ENCODE peak calls at places on chromosomes 11 and 22, in four cellular contexts. M, S, H and N are unnamed samples.
A peak's percentile ranks its signal among the peaks of the same experiment; 100 is the strongest.

GRCh38 chr11:1152316-1153104 is 5.2 kb upstream of the MUC5AC start:
- DNase-seq in S (no peak), H (no peak), M (no peak), N (peak; percentile 38)

GRCh38 chr22:21632237-21632895 is at the start of gene CCDC116:
- DNase-seq in M (no peak), H (no peak), S (no peak), N (no peak)

GRCh38 chr11:24295360-24295759 is 201.5 kb upstream of the LUZP2 start:
- DNase-seq in M (no peak), S (no peak), H (no peak), N (no peak)

GRCh38 chr11:79720115-79720514 is 279.3 kb upstream of the TENM4 start:
- DNase-seq in M (no peak), S (no peak), H (no peak), N (no peak)

GRCh38 chr22:49948958-49949913 is 11.3 kb upstream of the PIM3 start:
- DNase-seq in M (no peak), H (no peak), S (no peak), N (peak; percentile 88)

GRCh38 chr11:19820100-19820499 is 107.5 kb downstream of the NAV2 start:
- DNase-seq in H (no peak), S (no peak), M (no peak), N (no peak)

GRCh38 chr11:31652528-31652927 is 143.0 kb downstream of the ELP4 start:
- DNase-seq in S (no peak), M (no peak), H (no peak), N (no peak)

GRCh38 chr22:22410121-22410520 is 98.4 kb downstream of the ZNF280B start:
- DNase-seq in M (no peak), H (no peak), S (peak; percentile 6), N (no peak)

GRCh38 chr22:26718905-26719304 is 61.5 kb downstream of the MIAT start:
- DNase-seq in M (no peak), H (no peak), S (no peak), N (no peak)

GRCh38 chr11:15493921-15494630 is 379.4 kb downstream of the INSC start:
- DNase-seq in M (no peak), S (no peak), H (no peak), N (peak; percentile 30)

GRCh38 chr22:37569921-37570660 is 9.8 kb downstream of the LGALS2 start:
- DNase-seq in S (no peak), M (peak; percentile 46), H (no peak), N (peak; percentile 94)

GRCh38 chr22:47200273-47201051 is 438.0 kb downstream of the TBC1D22A start:
- DNase-seq in S (no peak), M (peak; percentile 76), H (no peak), N (no peak)

GRCh38 chr11:46808804-46809431 is 37.2 kb downstream of the CKAP5 start:
- DNase-seq in M (no peak), S (no peak), H (no peak), N (no peak)

GRCh38 chr11:84673753-84674152 is 953.4 kb downstream of the DLG2 start:
- DNase-seq in S (no peak), M (no peak), H (no peak), N (no peak)

GRCh38 chr11:94767701-94768601 is at the start of gene AMOTL1:
- DNase-seq in H (peak; percentile 88), S (peak; percentile 90), M (peak; percentile 84), N (peak; percentile 89)
- TF ChIP-seq POLR2A in H (peak; percentile 62), S (peak; percentile 83), M (peak; percentile 45), N (peak; percentile 53)

GRCh38 chr11:65132988-65133700 is 1.2 kb downstream of the SYVN1 start:
- DNase-seq in H (peak; percentile 32), S (no peak), M (peak; percentile 47), N (peak; percentile 86)
- H3K4me3 ChIP-seq in H (peak overlapping the region; percentile 57), S (peak overlapping the region; percentile 84), M (peak overlapping the region; percentile 76), N (peak overlapping the region; percentile 92)

GRCh38 chr11:2212411-2213251 is 41.0 kb upstream of the TH start:
- DNase-seq in M (peak; percentile 9), S (no peak), H (peak; percentile 6), N (peak; percentile 28)
- H3K4me1 ChIP-seq in M (no peaks in the 10 kb centered on the region), S (no peaks in the 10 kb centered on the region), H (no peaks in the 10 kb centered on the region), N (no peaks in the 10 kb centered on the region)

GRCh38 chr22:42268852-42269406 is 1.5 kb downstream of the TCF20 start:
- DNase-seq in M (no peak), S (no peak), H (no peak), N (no peak)

GRCh38 chr22:42270512-42271190 is at the start of gene TCF20:
- DNase-seq in S (peak; percentile 50), H (peak; percentile 74), M (peak; percentile 84), N (peak; percentile 82)

GRCh38 chr22:42270178-42270511 is 308 bp downstream of the TCF20 start:
- DNase-seq in S (no peak), H (no peak), M (no peak), N (no peak)

GRCh38 chr22:42271191-42271813 is 849 bp upstream of the TCF20 start:
- DNase-seq in H (no peak), M (no peak), S (no peak), N (no peak)

DNA sequence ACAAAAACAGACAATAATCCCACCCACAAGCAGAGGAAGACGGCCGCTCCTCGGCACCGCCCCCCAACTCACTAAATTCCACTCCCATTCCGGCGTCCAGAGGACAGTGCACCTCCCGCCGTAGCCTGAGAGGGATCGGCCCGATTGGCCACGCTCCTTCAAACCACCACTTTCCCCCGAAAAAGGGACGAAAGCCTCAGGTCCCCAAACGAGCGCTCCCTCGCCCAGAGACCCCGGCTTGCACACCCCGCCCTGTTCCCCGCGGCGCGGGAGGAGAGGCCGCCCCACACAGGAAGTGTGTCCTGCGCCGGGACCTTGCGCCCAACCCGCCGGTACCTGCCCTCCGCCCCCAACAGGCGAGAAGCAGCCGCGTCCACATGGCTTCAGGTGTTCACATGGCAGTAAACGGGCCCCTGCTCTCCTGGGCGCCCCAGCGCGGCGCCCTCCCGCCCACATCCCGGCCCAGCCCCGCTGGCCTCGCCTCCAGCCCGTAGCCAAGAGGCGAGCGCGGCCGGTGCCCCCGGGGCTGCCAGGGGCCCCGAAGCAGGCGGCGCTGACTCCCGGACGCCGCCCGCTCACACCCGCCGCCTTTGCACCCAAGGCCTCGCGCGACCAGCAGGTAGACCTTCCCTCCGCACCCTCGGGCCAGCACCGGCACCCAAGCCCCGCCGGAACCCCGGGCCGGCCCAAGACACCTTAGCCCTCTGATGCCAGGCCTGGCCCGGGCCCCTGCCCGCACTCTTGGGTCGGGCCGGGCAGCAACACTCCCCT is 861 bp downstream of the TCF20 start:
- DNase-seq in S (peak; percentile 12), H (peak; percentile 40), M (peak; percentile 55), N (peak; percentile 87)
- TF ChIP-seq POLR2A in S (no peak), H (no peak), M (no peak), N (peak; percentile 49)

DNA sequence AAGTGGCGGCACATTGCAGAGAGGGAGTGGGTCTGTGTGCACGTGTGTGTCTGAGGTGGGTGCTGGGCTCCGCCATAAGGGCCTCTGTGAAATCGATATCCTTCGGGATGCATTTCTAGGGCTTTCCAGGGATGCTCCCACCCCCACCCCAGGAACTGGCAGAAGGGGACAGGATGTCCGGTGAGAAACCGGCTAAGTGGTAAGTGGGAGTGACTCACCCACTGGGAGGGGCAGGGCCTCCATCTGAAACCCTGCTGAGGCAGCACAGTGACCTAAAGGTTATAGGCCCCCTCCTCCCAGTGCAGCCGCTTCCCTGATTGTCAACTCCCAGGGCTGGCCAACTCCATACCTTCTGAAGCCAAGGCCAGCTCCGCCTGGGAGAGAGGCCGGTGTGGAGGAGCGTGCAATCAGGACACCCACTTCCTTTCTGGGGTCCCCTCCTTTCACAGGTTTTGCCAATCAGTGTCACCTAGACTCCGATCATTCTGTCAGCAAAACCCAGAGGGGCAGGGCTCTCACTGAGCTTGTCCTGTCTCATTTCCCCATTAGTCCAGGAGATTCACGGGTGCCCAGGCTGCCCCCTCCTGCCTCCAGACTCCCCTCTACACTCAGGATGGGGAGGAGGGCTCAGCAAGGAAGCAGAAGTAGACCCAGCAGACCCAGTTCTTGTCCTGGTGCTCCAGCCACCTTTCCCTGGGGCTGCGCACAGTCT is 44.5 kb downstream of the NECTIN1 start:
- DNase-seq in S (no peak), M (no peak), H (no peak), N (no peak)
- H3K4me3 ChIP-seq in S (no peak overlapping the region), M (no peak overlapping the region), H (no peak overlapping the region), N (no peak overlapping the region)

DNA sequence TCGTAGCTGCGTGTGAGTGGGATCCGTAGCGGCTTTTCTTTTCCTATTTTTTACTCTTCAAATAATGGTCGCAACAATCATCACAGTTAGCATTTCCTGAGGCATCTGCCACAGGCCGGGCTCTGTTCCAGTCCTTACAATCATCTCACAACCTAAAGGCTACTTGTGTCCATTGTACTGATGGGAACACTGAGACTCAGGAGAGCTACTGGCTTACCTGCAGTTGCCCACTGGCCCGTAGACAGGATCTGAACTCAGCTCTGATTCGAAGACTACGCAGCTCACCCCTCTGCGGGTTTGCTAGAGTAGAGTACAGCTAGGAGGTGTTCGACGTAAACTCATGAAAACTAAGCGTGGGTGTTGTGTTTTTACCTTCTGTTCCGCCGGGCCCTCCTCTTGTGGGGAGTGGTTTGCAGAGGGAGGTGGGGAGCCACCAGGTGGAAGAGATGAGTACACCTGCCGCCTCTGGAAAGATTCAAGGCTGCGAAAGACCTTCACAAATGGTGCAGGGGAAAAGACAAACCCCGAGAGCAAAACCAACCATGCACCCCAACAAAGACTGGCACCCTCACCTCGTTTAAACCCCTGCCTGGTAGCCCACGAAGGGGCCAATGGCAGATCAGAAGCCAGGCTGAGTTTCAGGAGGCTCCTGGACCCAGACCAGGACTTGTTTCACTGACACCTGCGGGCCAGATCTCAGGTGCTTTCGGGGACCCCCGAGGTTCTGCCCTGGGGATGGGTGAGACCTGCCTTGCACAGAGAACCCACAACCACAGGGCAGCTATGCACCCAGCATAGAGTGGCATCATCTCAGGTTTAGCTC is 18.3 kb upstream of the RFPL3 start:
- DNase-seq in H (no peak), M (no peak), S (no peak), N (no peak)
- H3K4me1 ChIP-seq in H (no peaks in the 10 kb centered on the region), M (no peaks in the 10 kb centered on the region), S (no peaks in the 10 kb centered on the region), N (no peaks in the 10 kb centered on the region)

GRCh38 chr11:66545701-66546367 is at the start of gene ZDHHC24:
- DNase-seq in H (peak; percentile 98), M (peak; percentile 98), S (peak; percentile 96), N (peak; percentile 98)
- TF ChIP-seq POLR2A in H (peak; percentile 36), M (no peak), S (peak; percentile 75), N (peak; percentile 85)

DNA sequence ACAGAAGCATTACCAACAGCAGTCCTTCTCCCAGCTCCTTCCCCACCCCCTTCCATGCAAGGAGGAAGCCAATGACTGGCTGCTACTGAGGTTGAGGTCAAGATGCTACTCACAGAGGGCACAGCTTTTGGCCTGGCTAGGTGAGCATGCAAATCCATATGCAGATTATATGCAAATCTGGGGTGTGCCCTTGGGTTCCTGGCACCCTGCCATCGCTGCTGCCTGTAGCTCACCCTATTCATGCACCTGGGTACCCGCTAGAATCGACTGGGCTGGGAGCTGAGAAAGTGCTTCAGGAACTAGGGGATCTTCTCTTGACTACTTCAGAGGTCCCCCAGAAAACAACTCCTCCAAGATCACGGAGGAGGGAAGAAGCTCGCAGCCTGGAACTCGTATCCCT is 4.0 kb downstream of the DSCAML1 start:
- DNase-seq in S (no peak), M (no peak), H (no peak), N (no peak)
- H3K4me3 ChIP-seq in S (no peak overlapping the region), M (no peak overlapping the region), H (no peak overlapping the region), N (no peak overlapping the region)

DNA sequence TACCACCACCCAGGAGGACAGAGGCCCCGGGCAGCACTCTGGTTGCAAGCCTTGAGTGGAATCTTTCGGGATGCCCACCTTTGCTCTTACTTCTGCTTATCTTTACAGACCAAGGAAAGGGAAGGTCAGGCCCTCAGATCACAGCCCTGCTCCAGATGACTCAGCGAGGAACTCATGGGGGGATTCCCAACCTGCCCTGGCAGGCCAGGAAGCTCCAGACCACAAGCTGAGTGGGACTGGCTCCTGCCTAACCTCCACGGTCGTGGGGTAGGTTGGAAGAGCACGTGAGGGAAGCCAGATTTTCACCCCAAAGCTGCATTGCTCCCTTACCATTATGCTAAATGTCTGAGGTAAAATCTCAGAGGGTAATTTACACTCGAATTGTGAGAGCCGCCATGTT is 11.8 kb downstream of the TBC1D10A start:
- DNase-seq in M (no peak), H (no peak), S (no peak), N (no peak)
- H3K4me1 ChIP-seq in M (peaks cover 53% of the 10 kb centered on the region), H (peaks cover 21% of the 10 kb centered on the region), S (peaks cover 38% of the 10 kb centered on the region), N (peaks cover 76% of the 10 kb centered on the region)

GRCh38 chr22:43183496-43184263 is 3.3 kb downstream of the TTLL12 start:
- DNase-seq in H (no peak), S (no peak), M (no peak), N (no peak)
- TF ChIP-seq POLR2A in H (no peak), S (no peak), M (no peak), N (no peak)